ENCODE peak calls at places on chromosome 11, in four cellular contexts. J is stimulated activated CD4-positive, alpha-beta T cell treated with anti-CD3 and anti-CD28 coated beads, Interleukin-15, amount 100 ng/mL, for 24 hours; C is lower leg skin; U is Kasumi-1. G is an unnamed sample.
A peak's percentile ranks its signal among the peaks of the same experiment; 100 is the strongest.

GRCh38 chr11:64848779-64849599 is 4.5 kb upstream of the CDC42BPG start:
- DNase-seq in J (peak; percentile 36), U (no peak), C (no peak), G (no peak)

GRCh38 chr11:117998664-117999353 is 12.6 kb downstream of the IL10RA start:
- DNase-seq in J (no peak), C (no peak), U (no peak), G (no peak)

GRCh38 chr11:94036096-94036495 is 14.9 kb downstream of the HEPHL1 start:
- DNase-seq in J (no peak), U (no peak), C (no peak), G (no peak)

GRCh38 chr11:117519170-117519569 is 191.5 kb downstream of the CEP164 start:
- DNase-seq in U (no peak), C (no peak), J (no peak), G (no peak)

GRCh38 chr11:71490044-71490730 is 36.9 kb upstream of the KRTAP5-7 start:
- DNase-seq in J (no peak), U (no peak), C (no peak), G (no peak)

GRCh38 chr11:932435-932834 is 6.8 kb downstream of the AP2A2 start:
- DNase-seq in J (no peak), U (peak; percentile 39), C (no peak), G (no peak)

GRCh38 chr11:2531987-2532703 is 87.3 kb downstream of the KCNQ1 start:
- DNase-seq in C (no peak), J (no peak), U (no peak), G (no peak)

GRCh38 chr11:65988791-65989592 is 13.0 kb downstream of the EIF1AD start:
- DNase-seq in J (peak; percentile 93), C (peak; percentile 93), U (peak; percentile 97), G (peak; percentile 94)

GRCh38 chr11:69497221-69497787 is 15.8 kb downstream of the LINC01488 start:
- DNase-seq in J (no peak), U (no peak), C (peak; percentile 44), G (peak; percentile 83)

GRCh38 chr11:85595285-85595884 is 31.8 kb downstream of the DLG2 start:
- DNase-seq in C (no peak), J (no peak), U (peak; percentile 63), G (peak; percentile 28)

GRCh38 chr11:106461839-106462545 is 384.5 kb downstream of the AASDHPPT start:
- DNase-seq in U (no peak), C (no peak), J (no peak), G (no peak)

GRCh38 chr11:93741882-93742226 is 382 bp downstream of the C11orf54 start:
- DNase-seq in J (no peak), C (no peak), U (peak; percentile 56), G (no peak)

GRCh38 chr11:123478352-123478986 is 48.4 kb downstream of the GRAMD1B start:
- DNase-seq in C (peak; percentile 22), U (peak; percentile 72), J (peak; percentile 43), G (peak; percentile 40)

GRCh38 chr11:34865261-34865660 is 50.9 kb downstream of the APIP start:
- DNase-seq in C (no peak), J (no peak), U (no peak), G (no peak)

GRCh38 chr11:78318321-78318720 is 99.3 kb downstream of the GAB2 start:
- DNase-seq in C (no peak), U (no peak), J (no peak), G (no peak)

G was measured in HS-5.